ENCODE peak calls at places on chromosomes 16 and 17, in eight cellular contexts. One of them, this sample, is unnamed.

GRCh38 chr16:23587726-23588125 is 8.4 kb downstream of the NDUFAB1 start:
- DNase-seq in central memory CD4-positive, alpha-beta T cell: no peak
- DNase-seq in Ammon's horn: no peak
- DNase-seq in renal cortical epithelial cell: no peak
- DNase-seq in choroid plexus epithelial cell: peak
- DNase-seq in amniotic epithelial cell: peak
- DNase-seq in HL-60: no peak
- DNase-seq in heart left ventricle: no peak
- DNase-seq in this sample: no peak

GRCh38 chr16:67723940-67724339 is 4.8 kb upstream of the GFOD2 start:
- DNase-seq in central memory CD4-positive, alpha-beta T cell: no peak
- DNase-seq in Ammon's horn: no peak
- DNase-seq in renal cortical epithelial cell: no peak
- DNase-seq in choroid plexus epithelial cell: no peak
- DNase-seq in amniotic epithelial cell: no peak
- DNase-seq in HL-60: no peak
- DNase-seq in heart left ventricle: no peak
- DNase-seq in this sample: no peak

GRCh38 chr17:17376362-17376761 is 73.2 kb downstream of the NT5M start:
- DNase-seq in central memory CD4-positive, alpha-beta T cell: no peak
- DNase-seq in Ammon's horn: no peak
- DNase-seq in renal cortical epithelial cell: no peak
- DNase-seq in choroid plexus epithelial cell: peak
- DNase-seq in amniotic epithelial cell: peak
- DNase-seq in HL-60: no peak
- DNase-seq in heart left ventricle: no peak
- DNase-seq in this sample: no peak

GRCh38 chr17:17127730-17128291 is 78.3 kb downstream of the PLD6 start:
- DNase-seq in central memory CD4-positive, alpha-beta T cell: no peak
- DNase-seq in Ammon's horn: no peak
- DNase-seq in renal cortical epithelial cell: no peak
- DNase-seq in choroid plexus epithelial cell: no peak
- DNase-seq in amniotic epithelial cell: no peak
- DNase-seq in HL-60: no peak
- DNase-seq in heart left ventricle: no peak
- DNase-seq in this sample: no peak

GRCh38 chr16:88064011-88064888 is 113.0 kb downstream of the BANP start:
- DNase-seq in central memory CD4-positive, alpha-beta T cell: no peak
- DNase-seq in Ammon's horn: peak
- DNase-seq in renal cortical epithelial cell: no peak
- DNase-seq in choroid plexus epithelial cell: no peak
- DNase-seq in amniotic epithelial cell: no peak
- DNase-seq in HL-60: no peak
- DNase-seq in heart left ventricle: peak
- DNase-seq in this sample: no peak

GRCh38 chr16:49850558-49851467 is 5.1 kb downstream of the ZNF423 start:
- DNase-seq in central memory CD4-positive, alpha-beta T cell: no peak
- DNase-seq in Ammon's horn: no peak
- DNase-seq in renal cortical epithelial cell: no peak
- DNase-seq in choroid plexus epithelial cell: no peak
- DNase-seq in amniotic epithelial cell: no peak
- DNase-seq in HL-60: no peak
- DNase-seq in heart left ventricle: no peak
- DNase-seq in this sample: no peak

GRCh38 chr17:263271-263670 is 81.8 kb upstream of the DOC2B start:
- DNase-seq in central memory CD4-positive, alpha-beta T cell: no peak
- DNase-seq in Ammon's horn: no peak
- DNase-seq in renal cortical epithelial cell: no peak
- DNase-seq in choroid plexus epithelial cell: no peak
- DNase-seq in amniotic epithelial cell: no peak
- DNase-seq in HL-60: no peak
- DNase-seq in heart left ventricle: peak
- DNase-seq in this sample: no peak

GRCh38 chr17:18251204-18251603 is 7.3 kb downstream of the FLII start:
- DNase-seq in central memory CD4-positive, alpha-beta T cell: no peak
- DNase-seq in Ammon's horn: no peak
- DNase-seq in renal cortical epithelial cell: no peak
- DNase-seq in choroid plexus epithelial cell: no peak
- DNase-seq in amniotic epithelial cell: no peak
- DNase-seq in HL-60: no peak
- DNase-seq in heart left ventricle: no peak
- DNase-seq in this sample: no peak

GRCh38 chr17:27778193-27778592 is 22.1 kb downstream of the NOS2 start:
- DNase-seq in central memory CD4-positive, alpha-beta T cell: no peak
- DNase-seq in Ammon's horn: no peak
- DNase-seq in renal cortical epithelial cell: peak
- DNase-seq in choroid plexus epithelial cell: peak
- DNase-seq in amniotic epithelial cell: peak
- DNase-seq in HL-60: no peak
- DNase-seq in heart left ventricle: no peak
- DNase-seq in this sample: no peak

GRCh38 chr17:55343114-55343513 is 78.4 kb downstream of the HLF start:
- DNase-seq in central memory CD4-positive, alpha-beta T cell: no peak
- DNase-seq in Ammon's horn: no peak
- DNase-seq in renal cortical epithelial cell: no peak
- DNase-seq in choroid plexus epithelial cell: no peak
- DNase-seq in amniotic epithelial cell: no peak
- DNase-seq in HL-60: no peak
- DNase-seq in heart left ventricle: no peak
- DNase-seq in this sample: no peak

GRCh38 chr17:12995896-12996295 is 21.9 kb downstream of the ELAC2 start:
- DNase-seq in central memory CD4-positive, alpha-beta T cell: no peak
- DNase-seq in Ammon's horn: no peak
- DNase-seq in renal cortical epithelial cell: no peak
- DNase-seq in choroid plexus epithelial cell: no peak
- DNase-seq in amniotic epithelial cell: no peak
- DNase-seq in HL-60: no peak
- DNase-seq in heart left ventricle: no peak
- DNase-seq in this sample: no peak

GRCh38 chr17:59766486-59766885 is 59.0 kb downstream of the VMP1 start:
- DNase-seq in central memory CD4-positive, alpha-beta T cell: no peak
- DNase-seq in Ammon's horn: no peak
- DNase-seq in renal cortical epithelial cell: no peak
- DNase-seq in choroid plexus epithelial cell: peak
- DNase-seq in amniotic epithelial cell: no peak
- DNase-seq in HL-60: no peak
- DNase-seq in heart left ventricle: no peak
- DNase-seq in this sample: no peak

GRCh38 chr16:88920618-88921602 is 54.5 kb upstream of the PABPN1L start:
- DNase-seq in central memory CD4-positive, alpha-beta T cell: no peak
- DNase-seq in Ammon's horn: no peak
- DNase-seq in renal cortical epithelial cell: peak
- DNase-seq in choroid plexus epithelial cell: peak
- DNase-seq in amniotic epithelial cell: peak
- DNase-seq in HL-60: peak
- DNase-seq in heart left ventricle: peak
- DNase-seq in this sample: peak